ENCODE peak calls at places on chromosomes 12 and 14, in six cellular contexts. O is BE2C, N is choroid plexus epithelial cell, S is testis, U is GM12864, Z is right lobe of liver. W is an unnamed sample.

GRCh38 chr14:50816419-50817047 is 14.4 kb downstream of the NIN start:
- DNase-seq in O (peak), N (peak), S (no peak), U (no peak), Z (no peak), W (no peak)

GRCh38 chr14:30210630-30211029 is 283.0 kb upstream of the PRKD1 start:
- DNase-seq in O (no peak), N (no peak), S (no peak), U (no peak), Z (no peak), W (no peak)

GRCh38 chr14:74613211-74613914 is 1.3 kb upstream of the LTBP2 start:
- DNase-seq in O (no peak), N (no peak), S (no peak), U (no peak), Z (no peak), W (no peak)

GRCh38 chr12:31651893-31652521 is 7.5 kb upstream of the ETFBKMT start:
- DNase-seq in O (peak), N (no peak), S (peak), U (no peak), Z (no peak), W (no peak)

GRCh38 chr12:41739066-41739465 is 405.6 kb downstream of the GXYLT1 start:
- DNase-seq in O (no peak), N (no peak), S (no peak), U (no peak), Z (no peak), W (no peak)

GRCh38 chr14:74042296-74042695 is 23.1 kb downstream of the BBOF1 start:
- DNase-seq in O (no peak), N (no peak), S (no peak), U (no peak), Z (no peak), W (no peak)

GRCh38 chr12:69779928-69780327 is 41.3 kb downstream of the RAB3IP start:
- DNase-seq in O (peak), N (peak), S (peak), U (peak), Z (no peak), W (no peak)

GRCh38 chr12:111335811-111336210 is 33.1 kb downstream of the PHETA1 start:
- DNase-seq in O (no peak), N (no peak), S (no peak), U (no peak), Z (no peak), W (no peak)

GRCh38 chr14:43706901-43707300 is 800.2 kb downstream of the FSCB start:
- DNase-seq in O (no peak), N (peak), S (no peak), U (no peak), Z (no peak), W (no peak)

GRCh38 chr12:29599397-29599796 is 101.9 kb upstream of the OVCH1 start:
- DNase-seq in O (no peak), N (peak), S (peak), U (no peak), Z (no peak), W (no peak)

DNA sequence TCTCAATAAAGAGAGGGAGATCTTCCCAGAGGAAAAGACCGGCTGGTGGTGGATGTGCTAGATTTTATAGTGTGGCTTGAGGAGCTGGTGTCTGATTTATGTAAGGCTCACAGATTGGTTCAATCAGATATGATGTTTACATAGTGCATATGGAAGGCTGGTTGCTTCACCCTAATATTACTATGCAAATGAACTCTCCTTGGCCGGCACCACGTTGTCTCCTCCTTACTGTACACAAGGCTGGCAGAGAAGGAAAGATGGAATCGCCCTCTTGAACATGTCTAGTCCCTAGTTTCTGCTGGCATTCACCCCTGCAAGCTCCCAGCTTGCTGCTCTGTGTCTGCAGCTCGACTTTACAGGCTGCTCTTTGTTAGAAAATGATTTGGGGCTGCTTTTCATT is 8.9 kb downstream of the FAM186A start:
- DNase-seq in O (no peak), N (no peak), S (no peak), U (no peak), Z (no peak), W (no peak)
- H3K4me3 ChIP-seq in O (no peak), N (no peak), S (no peak), U (no peak), Z (no peak), W (no peak)

GRCh38 chr12:22083167-22083566 is 37.1 kb downstream of the CMAS start:
- DNase-seq in O (no peak), N (peak), S (no peak), U (no peak), Z (no peak), W (no peak)
- TF ChIP-seq CTCF in O (peak), N (peak), S (peak), U (peak), Z (peak), W (peak)

GRCh38 chr12:54004063-54004840 is 4.3 kb downstream of the HOXC9 start:
- DNase-seq in O (no peak), N (no peak), S (no peak), U (no peak), Z (no peak), W (no peak)

GRCh38 chr12:54004841-54005530 is 3.8 kb upstream of the HOXC8 start:
- DNase-seq in O (no peak), N (no peak), S (no peak), U (no peak), Z (no peak), W (no peak)

GRCh38 chr12:54006700-54007220 is 2.0 kb upstream of the HOXC8 start:
- DNase-seq in O (no peak), N (no peak), S (no peak), U (no peak), Z (no peak), W (no peak)

GRCh38 chr12:54005853-54006699 is 2.7 kb upstream of the HOXC8 start:
- DNase-seq in O (peak), N (peak), S (peak), U (no peak), Z (peak), W (peak)

DNA sequence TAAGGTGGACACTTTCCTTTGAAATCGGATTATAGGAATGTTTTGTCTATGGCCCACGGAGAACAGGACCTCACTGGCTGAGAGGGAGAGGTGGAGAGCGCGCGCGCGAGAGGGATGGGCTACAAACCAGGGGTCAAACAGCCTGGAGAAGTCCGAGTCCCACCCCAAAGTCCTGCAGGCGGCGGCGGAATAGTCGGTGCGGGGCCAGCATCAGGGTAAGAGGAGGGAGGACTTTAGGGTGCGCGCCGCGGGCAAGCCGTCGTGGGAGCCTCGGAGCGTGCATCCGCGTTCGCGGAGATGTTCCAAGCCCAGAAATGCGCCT is 3.3 kb upstream of the HOXC8 start:
- DNase-seq in O (no peak), N (no peak), S (no peak), U (no peak), Z (no peak), W (no peak)
- H3K4me3 ChIP-seq in O (peak), N (no peak), S (peak), U (no peak), Z (no peak), W (no peak)

GRCh38 chr12:79119796-79120195 is 255.2 kb downstream of the SYT1 start:
- DNase-seq in O (no peak), N (peak), S (no peak), U (no peak), Z (no peak), W (no peak)

GRCh38 chr12:79115743-79116142 is 251.2 kb downstream of the SYT1 start:
- DNase-seq in O (no peak), N (no peak), S (no peak), U (no peak), Z (no peak), W (no peak)

GRCh38 chr12:79124385-79124784 is 259.8 kb downstream of the SYT1 start:
- DNase-seq in O (no peak), N (no peak), S (no peak), U (no peak), Z (no peak), W (no peak)

GRCh38 chr12:79125358-79125757 is 260.8 kb downstream of the SYT1 start:
- DNase-seq in O (no peak), N (no peak), S (no peak), U (no peak), Z (no peak), W (no peak)

DNA sequence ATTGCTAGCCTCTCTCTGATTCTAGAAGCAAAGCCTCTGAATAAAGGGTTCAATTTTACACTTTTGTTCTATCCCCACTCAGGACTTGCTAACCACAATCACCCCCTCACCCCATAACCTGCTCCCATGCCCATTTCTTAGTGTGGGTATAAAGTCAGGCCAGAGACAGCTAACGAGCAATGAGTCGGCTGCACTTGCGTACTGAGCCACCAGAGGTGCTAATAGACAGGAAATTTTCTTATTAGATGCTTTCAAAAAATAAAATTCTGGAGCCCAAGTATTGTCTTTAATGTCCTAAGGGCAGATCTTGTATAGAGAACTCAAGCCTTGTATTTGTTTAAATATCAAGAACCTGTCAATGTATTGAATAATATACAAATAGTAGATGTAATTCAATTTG is 256.9 kb downstream of the SYT1 start:
- DNase-seq in O (no peak), N (peak), S (no peak), U (no peak), Z (no peak), W (no peak)
- TF ChIP-seq CTCF in O (peak), N (peak), S (no peak), U (peak), Z (no peak), W (peak)

DNA sequence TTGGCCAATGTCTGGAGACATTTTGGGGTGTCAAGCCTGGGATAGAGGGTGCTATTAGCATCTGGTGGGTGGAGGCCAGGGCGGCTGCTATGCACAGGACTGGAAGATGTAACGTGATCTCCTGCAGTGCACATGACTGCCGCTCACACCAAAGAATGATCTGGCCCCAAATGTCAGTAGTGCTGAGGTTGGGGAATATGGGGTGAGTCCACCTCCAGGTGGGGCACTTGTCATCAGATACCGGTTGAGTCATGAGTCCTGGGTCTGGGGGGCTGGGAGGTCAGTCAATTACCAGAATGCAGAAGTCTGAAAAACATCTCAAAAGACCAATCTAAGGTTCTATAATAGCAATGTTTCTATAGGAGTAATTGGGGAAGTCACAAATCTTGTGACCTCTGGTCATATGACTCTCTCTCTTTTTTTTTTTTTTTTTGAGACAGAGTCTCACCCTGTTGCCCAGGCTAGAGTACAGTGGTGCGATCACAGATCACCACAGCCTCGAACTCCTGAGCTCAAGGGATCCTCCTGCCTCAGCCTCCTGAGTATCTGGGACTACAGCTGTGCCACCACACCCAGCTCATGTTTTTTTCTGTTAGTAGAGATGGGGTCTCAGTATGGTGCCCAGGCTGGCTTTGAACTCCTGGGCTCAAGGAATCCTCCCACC is 6.0 kb upstream of the SDSL start:
- DNase-seq in O (no peak), N (peak), S (peak), U (no peak), Z (no peak), W (no peak)
- H3K4me3 ChIP-seq in O (no peak), N (no peak), S (no peak), U (no peak), Z (no peak), W (no peak)

W was measured in GM06990.